ENCODE peak calls at places on chromosomes 16 and 17, in nine cellular contexts. One of them, this sample, is unnamed.

GRCh38 chr16:86934581-86935322 is 356.4 kb downstream of the FOXL1 start:
- DNase-seq in body of pancreas: no peak
- DNase-seq in neural progenitor cell: no peak
- DNase-seq in stomach: no peak
- DNase-seq in CD8-positive, alpha-beta memory T cell: no peak
- DNase-seq in caudate nucleus: no peak
- DNase-seq in RWPE1: no peak
- DNase-seq in heart left ventricle: no peak
- DNase-seq in HepG2: no peak
- DNase-seq in this sample: no peak

GRCh38 chr16:58444265-58444664 is 52.0 kb downstream of the GINS3 start:
- DNase-seq in body of pancreas: no peak
- DNase-seq in neural progenitor cell: no peak
- DNase-seq in stomach: no peak
- DNase-seq in CD8-positive, alpha-beta memory T cell: no peak
- DNase-seq in caudate nucleus: no peak
- DNase-seq in RWPE1: no peak
- DNase-seq in heart left ventricle: no peak
- DNase-seq in HepG2: no peak
- DNase-seq in this sample: no peak

GRCh38 chr17:28726396-28726911 is 421 bp upstream of the TLCD1 start:
- DNase-seq in body of pancreas: peak
- DNase-seq in neural progenitor cell: peak
- DNase-seq in stomach: peak
- DNase-seq in CD8-positive, alpha-beta memory T cell: peak
- DNase-seq in caudate nucleus: peak
- DNase-seq in RWPE1: no peak
- DNase-seq in heart left ventricle: no peak
- DNase-seq in HepG2: peak
- DNase-seq in this sample: no peak

GRCh38 chr16:17194190-17194780 is 276.5 kb downstream of the XYLT1 start:
- DNase-seq in body of pancreas: peak
- DNase-seq in neural progenitor cell: peak
- DNase-seq in stomach: peak
- DNase-seq in CD8-positive, alpha-beta memory T cell: peak
- DNase-seq in caudate nucleus: no peak
- DNase-seq in RWPE1: no peak
- DNase-seq in heart left ventricle: peak
- DNase-seq in HepG2: no peak
- DNase-seq in this sample: peak

GRCh38 chr17:56834380-56835258 is 668 bp downstream of the DGKE start:
- DNase-seq in body of pancreas: peak
- DNase-seq in neural progenitor cell: peak
- DNase-seq in stomach: peak
- DNase-seq in CD8-positive, alpha-beta memory T cell: peak
- DNase-seq in caudate nucleus: peak
- DNase-seq in RWPE1: peak
- DNase-seq in heart left ventricle: peak
- DNase-seq in HepG2: peak
- DNase-seq in this sample: peak

GRCh38 chr17:61411944-61412859 is 12.6 kb downstream of the TBX2 start:
- DNase-seq in body of pancreas: peak
- DNase-seq in neural progenitor cell: peak
- DNase-seq in stomach: peak
- DNase-seq in CD8-positive, alpha-beta memory T cell: peak
- DNase-seq in caudate nucleus: peak
- DNase-seq in RWPE1: peak
- DNase-seq in heart left ventricle: peak
- DNase-seq in HepG2: peak
- DNase-seq in this sample: peak

GRCh38 chr16:67928561-67929364 is 2.9 kb downstream of the CTRL start:
- DNase-seq in body of pancreas: peak
- DNase-seq in neural progenitor cell: peak
- DNase-seq in stomach: peak
- DNase-seq in CD8-positive, alpha-beta memory T cell: peak
- DNase-seq in caudate nucleus: peak
- DNase-seq in RWPE1: peak
- DNase-seq in heart left ventricle: peak
- DNase-seq in HepG2: peak
- DNase-seq in this sample: peak

GRCh38 chr17:40309031-40309937 is at the start of gene RARA:
- DNase-seq in body of pancreas: peak
- DNase-seq in neural progenitor cell: peak
- DNase-seq in stomach: peak
- DNase-seq in CD8-positive, alpha-beta memory T cell: peak
- DNase-seq in caudate nucleus: no peak
- DNase-seq in RWPE1: no peak
- DNase-seq in heart left ventricle: no peak
- DNase-seq in HepG2: peak
- DNase-seq in this sample: peak

GRCh38 chr16:78503501-78504110 is 404.2 kb downstream of the WWOX start:
- DNase-seq in body of pancreas: peak
- DNase-seq in neural progenitor cell: peak
- DNase-seq in stomach: peak
- DNase-seq in CD8-positive, alpha-beta memory T cell: peak
- DNase-seq in caudate nucleus: no peak
- DNase-seq in RWPE1: peak
- DNase-seq in heart left ventricle: peak
- DNase-seq in HepG2: peak
- DNase-seq in this sample: no peak

GRCh38 chr17:77354721-77355455 is 214.1 kb downstream of the SEC14L1 start:
- DNase-seq in body of pancreas: peak
- DNase-seq in neural progenitor cell: no peak
- DNase-seq in stomach: peak
- DNase-seq in CD8-positive, alpha-beta memory T cell: no peak
- DNase-seq in caudate nucleus: no peak
- DNase-seq in RWPE1: peak
- DNase-seq in heart left ventricle: peak
- DNase-seq in HepG2: peak
- DNase-seq in this sample: no peak

GRCh38 chr16:53291757-53292392 is 142.4 kb upstream of the RBL2 start:
- DNase-seq in body of pancreas: no peak
- DNase-seq in neural progenitor cell: no peak
- DNase-seq in stomach: no peak
- DNase-seq in CD8-positive, alpha-beta memory T cell: no peak
- DNase-seq in caudate nucleus: no peak
- DNase-seq in RWPE1: no peak
- DNase-seq in heart left ventricle: no peak
- DNase-seq in HepG2: no peak
- DNase-seq in this sample: no peak
- H3K27ac ChIP-seq in body of pancreas: no peak
- H3K27ac ChIP-seq in neural progenitor cell: no peak
- H3K27ac ChIP-seq in stomach: no peak
- H3K27ac ChIP-seq in CD8-positive, alpha-beta memory T cell: no peak
- H3K27ac ChIP-seq in caudate nucleus: no peak
- H3K27ac ChIP-seq in RWPE1: no peak
- H3K27ac ChIP-seq in heart left ventricle: no peak
- H3K27ac ChIP-seq in HepG2: no peak
- H3K27ac ChIP-seq in this sample: no peak

GRCh38 chr17:66542183-66542966 is 240.0 kb downstream of the PRKCA start:
- DNase-seq in body of pancreas: no peak
- DNase-seq in neural progenitor cell: no peak
- DNase-seq in stomach: no peak
- DNase-seq in CD8-positive, alpha-beta memory T cell: no peak
- DNase-seq in caudate nucleus: no peak
- DNase-seq in RWPE1: no peak
- DNase-seq in heart left ventricle: no peak
- DNase-seq in HepG2: no peak
- DNase-seq in this sample: no peak
- H3K27ac ChIP-seq in body of pancreas: no peak
- H3K27ac ChIP-seq in neural progenitor cell: no peak
- H3K27ac ChIP-seq in stomach: peak
- H3K27ac ChIP-seq in CD8-positive, alpha-beta memory T cell: no peak
- H3K27ac ChIP-seq in caudate nucleus: peak
- H3K27ac ChIP-seq in RWPE1: no peak
- H3K27ac ChIP-seq in heart left ventricle: no peak
- H3K27ac ChIP-seq in HepG2: no peak
- H3K27ac ChIP-seq in this sample: no peak

DNA sequence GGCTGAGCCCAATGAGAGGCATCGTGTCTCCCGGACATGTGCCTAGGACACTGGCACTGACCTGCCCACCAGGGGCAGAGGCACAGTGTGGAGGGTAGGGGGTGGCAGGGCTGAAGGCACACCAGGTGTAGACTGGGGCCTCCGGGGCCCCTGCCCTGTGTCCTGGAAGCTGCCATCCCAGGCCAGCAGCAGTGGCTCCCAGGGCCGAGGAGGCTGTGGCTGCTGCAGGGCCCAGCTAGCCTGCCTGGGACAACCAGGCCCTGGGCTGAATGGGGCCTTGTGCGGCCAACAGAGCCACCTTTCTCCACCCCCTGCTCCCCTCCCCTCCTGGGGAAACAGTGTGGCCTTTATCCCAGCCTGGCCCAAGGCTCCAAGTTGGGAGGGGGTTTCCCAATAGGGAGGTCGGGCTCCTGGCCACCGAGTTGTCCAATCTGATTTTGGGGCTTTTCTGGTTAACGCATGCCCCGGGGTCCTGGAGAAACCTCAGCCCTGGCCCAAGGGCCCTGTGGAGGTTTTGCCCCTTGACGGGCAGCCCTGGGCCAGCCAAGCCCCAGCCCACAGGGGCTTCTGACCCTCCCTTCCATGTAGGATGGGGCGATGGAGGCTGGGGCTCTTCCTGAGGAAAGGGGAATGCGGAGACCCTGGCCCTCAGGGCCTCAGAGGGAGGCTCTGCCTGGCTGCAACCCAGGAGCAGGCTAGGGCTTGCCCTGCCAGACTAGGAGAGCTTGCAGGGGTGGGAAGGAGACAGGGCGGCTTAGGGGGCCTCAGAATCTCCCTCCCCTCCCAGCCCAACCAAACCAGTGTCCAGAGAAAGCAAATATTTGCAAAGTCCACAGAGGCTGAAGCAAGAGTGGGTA is 4.2 kb downstream of the MTSS2 start:
- DNase-seq in body of pancreas: no peak
- DNase-seq in neural progenitor cell: no peak
- DNase-seq in stomach: no peak
- DNase-seq in CD8-positive, alpha-beta memory T cell: no peak
- DNase-seq in caudate nucleus: peak
- DNase-seq in RWPE1: no peak
- DNase-seq in heart left ventricle: no peak
- DNase-seq in HepG2: peak
- DNase-seq in this sample: no peak
- H3K27ac ChIP-seq in body of pancreas: peak
- H3K27ac ChIP-seq in neural progenitor cell: no peak
- H3K27ac ChIP-seq in stomach: peak
- H3K27ac ChIP-seq in CD8-positive, alpha-beta memory T cell: no peak
- H3K27ac ChIP-seq in caudate nucleus: peak
- H3K27ac ChIP-seq in RWPE1: peak
- H3K27ac ChIP-seq in heart left ventricle: no peak
- H3K27ac ChIP-seq in HepG2: peak
- H3K27ac ChIP-seq in this sample: peak

GRCh38 chr17:73191443-73192218 is 1.2 kb upstream of the COG1 start:
- DNase-seq in body of pancreas: peak
- DNase-seq in neural progenitor cell: peak
- DNase-seq in stomach: peak
- DNase-seq in CD8-positive, alpha-beta memory T cell: peak
- DNase-seq in caudate nucleus: peak
- DNase-seq in RWPE1: peak
- DNase-seq in heart left ventricle: peak
- DNase-seq in HepG2: peak
- DNase-seq in this sample: peak
- H3K27ac ChIP-seq in body of pancreas: peak
- H3K27ac ChIP-seq in neural progenitor cell: no peak
- H3K27ac ChIP-seq in stomach: peak
- H3K27ac ChIP-seq in CD8-positive, alpha-beta memory T cell: peak
- H3K27ac ChIP-seq in caudate nucleus: peak
- H3K27ac ChIP-seq in RWPE1: peak
- H3K27ac ChIP-seq in heart left ventricle: no peak
- H3K27ac ChIP-seq in HepG2: peak
- H3K27ac ChIP-seq in this sample: peak

This sample was measured in lower lobe of right lung.